ENCODE peak calls at places on chromosomes 16 and 17, in ten cellular contexts. One of them, this sample, is unnamed.

GRCh38 chr17:15967706-15968399 is 22.9 kb downstream of the ADORA2B start:
- DNase-seq in CD8-positive, alpha-beta T cell: no peak
- DNase-seq in BE2C: no peak
- DNase-seq in adrenal gland: no peak
- DNase-seq in CD4-positive, alpha-beta T cell: no peak
- DNase-seq in ovary: no peak
- DNase-seq in colonic mucosa: no peak
- DNase-seq in prostate gland: no peak
- DNase-seq in activated CD8-positive, alpha-beta T cell treated with anti-CD3 and anti-CD28 coated beads for 36 hours: no peak
- DNase-seq in progenitor cell of endocrine pancreas: no peak
- DNase-seq in this sample: no peak

GRCh38 chr16:50928065-50928464 is 186.2 kb downstream of the CYLD start:
- DNase-seq in CD8-positive, alpha-beta T cell: no peak
- DNase-seq in BE2C: no peak
- DNase-seq in adrenal gland: no peak
- DNase-seq in CD4-positive, alpha-beta T cell: no peak
- DNase-seq in ovary: no peak
- DNase-seq in colonic mucosa: no peak
- DNase-seq in prostate gland: no peak
- DNase-seq in activated CD8-positive, alpha-beta T cell treated with anti-CD3 and anti-CD28 coated beads for 36 hours: no peak
- DNase-seq in progenitor cell of endocrine pancreas: no peak
- DNase-seq in this sample: no peak

GRCh38 chr17:79811036-79811887 is 14.4 kb upstream of the CBX8 start:
- DNase-seq in CD8-positive, alpha-beta T cell: no peak
- DNase-seq in BE2C: peak
- DNase-seq in adrenal gland: no peak
- DNase-seq in CD4-positive, alpha-beta T cell: no peak
- DNase-seq in ovary: no peak
- DNase-seq in colonic mucosa: no peak
- DNase-seq in prostate gland: no peak
- DNase-seq in activated CD8-positive, alpha-beta T cell treated with anti-CD3 and anti-CD28 coated beads for 36 hours: peak
- DNase-seq in progenitor cell of endocrine pancreas: peak
- DNase-seq in this sample: peak

GRCh38 chr17:39738568-39738901 is 797 bp downstream of the GRB7 start:
- DNase-seq in CD8-positive, alpha-beta T cell: peak
- DNase-seq in BE2C: no peak
- DNase-seq in adrenal gland: no peak
- DNase-seq in CD4-positive, alpha-beta T cell: peak
- DNase-seq in ovary: no peak
- DNase-seq in colonic mucosa: peak
- DNase-seq in prostate gland: peak
- DNase-seq in activated CD8-positive, alpha-beta T cell treated with anti-CD3 and anti-CD28 coated beads for 36 hours: peak
- DNase-seq in progenitor cell of endocrine pancreas: no peak
- DNase-seq in this sample: peak

GRCh38 chr16:69171325-69172095 is 15.5 kb upstream of the SNTB2 start:
- DNase-seq in CD8-positive, alpha-beta T cell: no peak
- DNase-seq in BE2C: no peak
- DNase-seq in adrenal gland: no peak
- DNase-seq in CD4-positive, alpha-beta T cell: no peak
- DNase-seq in ovary: no peak
- DNase-seq in colonic mucosa: no peak
- DNase-seq in prostate gland: no peak
- DNase-seq in activated CD8-positive, alpha-beta T cell treated with anti-CD3 and anti-CD28 coated beads for 36 hours: no peak
- DNase-seq in progenitor cell of endocrine pancreas: no peak
- DNase-seq in this sample: no peak

GRCh38 chr17:42422412-42422957 is 571 bp downstream of the CAVIN1 start:
- DNase-seq in CD8-positive, alpha-beta T cell: no peak
- DNase-seq in BE2C: no peak
- DNase-seq in adrenal gland: peak
- DNase-seq in CD4-positive, alpha-beta T cell: no peak
- DNase-seq in ovary: peak
- DNase-seq in colonic mucosa: no peak
- DNase-seq in prostate gland: no peak
- DNase-seq in activated CD8-positive, alpha-beta T cell treated with anti-CD3 and anti-CD28 coated beads for 36 hours: peak
- DNase-seq in progenitor cell of endocrine pancreas: no peak
- DNase-seq in this sample: no peak

GRCh38 chr16:6643083-6643686 is 689.5 kb upstream of the RBFOX1 start:
- DNase-seq in CD8-positive, alpha-beta T cell: peak
- DNase-seq in BE2C: peak
- DNase-seq in adrenal gland: peak
- DNase-seq in CD4-positive, alpha-beta T cell: no peak
- DNase-seq in ovary: peak
- DNase-seq in colonic mucosa: peak
- DNase-seq in prostate gland: peak
- DNase-seq in activated CD8-positive, alpha-beta T cell treated with anti-CD3 and anti-CD28 coated beads for 36 hours: peak
- DNase-seq in progenitor cell of endocrine pancreas: peak
- DNase-seq in this sample: no peak

GRCh38 chr17:12536472-12536871 is 129.2 kb upstream of the MYOCD start:
- DNase-seq in CD8-positive, alpha-beta T cell: no peak
- DNase-seq in BE2C: no peak
- DNase-seq in adrenal gland: no peak
- DNase-seq in CD4-positive, alpha-beta T cell: no peak
- DNase-seq in ovary: no peak
- DNase-seq in colonic mucosa: no peak
- DNase-seq in prostate gland: no peak
- DNase-seq in activated CD8-positive, alpha-beta T cell treated with anti-CD3 and anti-CD28 coated beads for 36 hours: no peak
- DNase-seq in progenitor cell of endocrine pancreas: no peak
- DNase-seq in this sample: no peak

GRCh38 chr16:72986011-72986410 is 61.9 kb downstream of the ZFHX3 start:
- DNase-seq in CD8-positive, alpha-beta T cell: no peak
- DNase-seq in BE2C: no peak
- DNase-seq in adrenal gland: no peak
- DNase-seq in CD4-positive, alpha-beta T cell: no peak
- DNase-seq in ovary: peak
- DNase-seq in colonic mucosa: no peak
- DNase-seq in prostate gland: peak
- DNase-seq in activated CD8-positive, alpha-beta T cell treated with anti-CD3 and anti-CD28 coated beads for 36 hours: no peak
- DNase-seq in progenitor cell of endocrine pancreas: no peak
- DNase-seq in this sample: no peak

GRCh38 chr17:16980813-16981731 is 9.2 kb upstream of the TNFRSF13B start:
- DNase-seq in CD8-positive, alpha-beta T cell: no peak
- DNase-seq in BE2C: peak
- DNase-seq in adrenal gland: no peak
- DNase-seq in CD4-positive, alpha-beta T cell: no peak
- DNase-seq in ovary: no peak
- DNase-seq in colonic mucosa: peak
- DNase-seq in prostate gland: no peak
- DNase-seq in activated CD8-positive, alpha-beta T cell treated with anti-CD3 and anti-CD28 coated beads for 36 hours: no peak
- DNase-seq in progenitor cell of endocrine pancreas: no peak
- DNase-seq in this sample: peak

GRCh38 chr16:85462405-85463227 is 150.5 kb upstream of the GSE1 start:
- DNase-seq in CD8-positive, alpha-beta T cell: no peak
- DNase-seq in BE2C: peak
- DNase-seq in adrenal gland: no peak
- DNase-seq in CD4-positive, alpha-beta T cell: no peak
- DNase-seq in ovary: peak
- DNase-seq in colonic mucosa: no peak
- DNase-seq in prostate gland: no peak
- DNase-seq in activated CD8-positive, alpha-beta T cell treated with anti-CD3 and anti-CD28 coated beads for 36 hours: peak
- DNase-seq in progenitor cell of endocrine pancreas: no peak
- DNase-seq in this sample: no peak

GRCh38 chr17:83082435-83082834 is 3.0 kb downstream of the METRNL start:
- DNase-seq in CD8-positive, alpha-beta T cell: no peak
- DNase-seq in BE2C: no peak
- DNase-seq in adrenal gland: no peak
- DNase-seq in CD4-positive, alpha-beta T cell: no peak
- DNase-seq in ovary: no peak
- DNase-seq in colonic mucosa: no peak
- DNase-seq in prostate gland: no peak
- DNase-seq in activated CD8-positive, alpha-beta T cell treated with anti-CD3 and anti-CD28 coated beads for 36 hours: no peak
- DNase-seq in progenitor cell of endocrine pancreas: no peak
- DNase-seq in this sample: no peak

GRCh38 chr17:62675260-62675659 is 47.8 kb downstream of the MRC2 start:
- DNase-seq in CD8-positive, alpha-beta T cell: no peak
- DNase-seq in BE2C: no peak
- DNase-seq in adrenal gland: no peak
- DNase-seq in CD4-positive, alpha-beta T cell: no peak
- DNase-seq in ovary: no peak
- DNase-seq in colonic mucosa: no peak
- DNase-seq in prostate gland: no peak
- DNase-seq in activated CD8-positive, alpha-beta T cell treated with anti-CD3 and anti-CD28 coated beads for 36 hours: no peak
- DNase-seq in progenitor cell of endocrine pancreas: no peak
- DNase-seq in this sample: no peak

GRCh38 chr16:53103811-53104210 is 49.0 kb downstream of the CHD9 start:
- DNase-seq in CD8-positive, alpha-beta T cell: no peak
- DNase-seq in BE2C: no peak
- DNase-seq in adrenal gland: no peak
- DNase-seq in CD4-positive, alpha-beta T cell: no peak
- DNase-seq in ovary: no peak
- DNase-seq in colonic mucosa: no peak
- DNase-seq in prostate gland: no peak
- DNase-seq in activated CD8-positive, alpha-beta T cell treated with anti-CD3 and anti-CD28 coated beads for 36 hours: no peak
- DNase-seq in progenitor cell of endocrine pancreas: no peak
- DNase-seq in this sample: no peak

GRCh38 chr17:1872976-1873375 is 43.2 kb downstream of the RPA1 start:
- DNase-seq in CD8-positive, alpha-beta T cell: no peak
- DNase-seq in BE2C: no peak
- DNase-seq in adrenal gland: no peak
- DNase-seq in CD4-positive, alpha-beta T cell: no peak
- DNase-seq in ovary: no peak
- DNase-seq in colonic mucosa: no peak
- DNase-seq in prostate gland: no peak
- DNase-seq in activated CD8-positive, alpha-beta T cell treated with anti-CD3 and anti-CD28 coated beads for 36 hours: peak
- DNase-seq in progenitor cell of endocrine pancreas: no peak
- DNase-seq in this sample: no peak

GRCh38 chr16:89003831-89004208 is 26.8 kb upstream of the CBFA2T3 start:
- DNase-seq in CD8-positive, alpha-beta T cell: no peak
- DNase-seq in BE2C: no peak
- DNase-seq in adrenal gland: no peak
- DNase-seq in CD4-positive, alpha-beta T cell: no peak
- DNase-seq in ovary: no peak
- DNase-seq in colonic mucosa: no peak
- DNase-seq in prostate gland: no peak
- DNase-seq in activated CD8-positive, alpha-beta T cell treated with anti-CD3 and anti-CD28 coated beads for 36 hours: no peak
- DNase-seq in progenitor cell of endocrine pancreas: no peak
- DNase-seq in this sample: no peak
- TF ChIP-seq CTCF in CD8-positive, alpha-beta T cell: no peak
- TF ChIP-seq CTCF in BE2C: no peak
- TF ChIP-seq CTCF in adrenal gland: no peak
- TF ChIP-seq CTCF in CD4-positive, alpha-beta T cell: no peak
- TF ChIP-seq CTCF in ovary: no peak
- TF ChIP-seq CTCF in colonic mucosa: no peak
- TF ChIP-seq CTCF in prostate gland: no peak
- TF ChIP-seq CTCF in activated CD8-positive, alpha-beta T cell treated with anti-CD3 and anti-CD28 coated beads for 36 hours: no peak
- TF ChIP-seq CTCF in progenitor cell of endocrine pancreas: no peak
- TF ChIP-seq CTCF in this sample: no peak

GRCh38 chr16:22333457-22333994 is 36.3 kb downstream of the POLR3E start:
- DNase-seq in CD8-positive, alpha-beta T cell: no peak
- DNase-seq in BE2C: no peak
- DNase-seq in adrenal gland: no peak
- DNase-seq in CD4-positive, alpha-beta T cell: no peak
- DNase-seq in ovary: no peak
- DNase-seq in colonic mucosa: no peak
- DNase-seq in prostate gland: no peak
- DNase-seq in activated CD8-positive, alpha-beta T cell treated with anti-CD3 and anti-CD28 coated beads for 36 hours: no peak
- DNase-seq in progenitor cell of endocrine pancreas: no peak
- DNase-seq in this sample: no peak
- TF ChIP-seq CTCF in CD8-positive, alpha-beta T cell: no peak
- TF ChIP-seq CTCF in BE2C: no peak
- TF ChIP-seq CTCF in adrenal gland: no peak
- TF ChIP-seq CTCF in CD4-positive, alpha-beta T cell: no peak
- TF ChIP-seq CTCF in ovary: no peak
- TF ChIP-seq CTCF in colonic mucosa: no peak
- TF ChIP-seq CTCF in prostate gland: no peak
- TF ChIP-seq CTCF in activated CD8-positive, alpha-beta T cell treated with anti-CD3 and anti-CD28 coated beads for 36 hours: no peak
- TF ChIP-seq CTCF in progenitor cell of endocrine pancreas: no peak
- TF ChIP-seq CTCF in this sample: no peak

GRCh38 chr16:70331091-70331490 is 15.6 kb upstream of the DDX19A start:
- DNase-seq in CD8-positive, alpha-beta T cell: no peak
- DNase-seq in BE2C: no peak
- DNase-seq in adrenal gland: no peak
- DNase-seq in CD4-positive, alpha-beta T cell: no peak
- DNase-seq in ovary: no peak
- DNase-seq in colonic mucosa: no peak
- DNase-seq in prostate gland: no peak
- DNase-seq in activated CD8-positive, alpha-beta T cell treated with anti-CD3 and anti-CD28 coated beads for 36 hours: no peak
- DNase-seq in progenitor cell of endocrine pancreas: no peak
- DNase-seq in this sample: no peak

DNA sequence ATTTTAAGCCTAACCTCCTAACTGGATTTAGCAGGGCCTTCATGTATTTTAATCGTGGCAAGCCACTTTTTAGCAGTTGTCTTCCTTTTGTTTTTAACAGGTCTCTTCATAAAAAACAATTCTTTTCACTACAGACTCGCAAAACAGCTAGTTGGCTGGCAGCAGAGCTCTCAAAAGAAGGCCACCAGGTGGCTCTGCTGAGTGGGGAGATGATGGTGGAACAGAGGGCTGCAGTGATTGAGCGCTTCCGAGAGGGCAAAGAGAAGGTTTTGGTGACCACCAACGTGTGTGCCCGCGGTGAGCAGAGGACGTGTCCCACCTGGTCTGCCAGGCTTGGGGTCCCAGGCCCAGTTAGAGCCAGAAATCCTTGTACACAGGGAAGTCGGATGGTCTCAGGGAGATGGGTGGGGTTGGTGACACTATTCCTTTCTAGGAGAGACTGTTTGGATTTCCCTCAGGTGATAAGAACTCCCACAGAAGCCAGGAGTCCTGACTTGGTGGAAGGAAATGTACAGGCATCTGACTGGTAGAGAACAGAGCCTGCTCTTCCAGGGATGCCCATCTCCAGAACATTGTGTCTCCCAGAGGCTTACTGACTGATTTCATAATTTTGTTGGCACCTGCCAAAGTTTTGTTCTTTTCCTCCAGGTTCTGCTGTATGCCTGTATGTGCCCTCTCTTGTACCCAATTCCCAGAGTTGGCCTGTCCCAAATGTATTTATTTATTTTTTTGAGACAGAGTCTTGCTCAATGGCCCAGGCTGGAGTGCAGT is 14.9 kb upstream of the DDX19A start:
- DNase-seq in CD8-positive, alpha-beta T cell: peak
- DNase-seq in BE2C: peak
- DNase-seq in adrenal gland: no peak
- DNase-seq in CD4-positive, alpha-beta T cell: no peak
- DNase-seq in ovary: no peak
- DNase-seq in colonic mucosa: no peak
- DNase-seq in prostate gland: no peak
- DNase-seq in activated CD8-positive, alpha-beta T cell treated with anti-CD3 and anti-CD28 coated beads for 36 hours: peak
- DNase-seq in progenitor cell of endocrine pancreas: no peak
- DNase-seq in this sample: no peak
- TF ChIP-seq CTCF in CD8-positive, alpha-beta T cell: peak
- TF ChIP-seq CTCF in BE2C: peak
- TF ChIP-seq CTCF in adrenal gland: peak
- TF ChIP-seq CTCF in CD4-positive, alpha-beta T cell: peak
- TF ChIP-seq CTCF in ovary: no peak
- TF ChIP-seq CTCF in colonic mucosa: peak
- TF ChIP-seq CTCF in prostate gland: no peak
- TF ChIP-seq CTCF in activated CD8-positive, alpha-beta T cell treated with anti-CD3 and anti-CD28 coated beads for 36 hours: peak
- TF ChIP-seq CTCF in progenitor cell of endocrine pancreas: peak
- TF ChIP-seq CTCF in this sample: peak

DNA sequence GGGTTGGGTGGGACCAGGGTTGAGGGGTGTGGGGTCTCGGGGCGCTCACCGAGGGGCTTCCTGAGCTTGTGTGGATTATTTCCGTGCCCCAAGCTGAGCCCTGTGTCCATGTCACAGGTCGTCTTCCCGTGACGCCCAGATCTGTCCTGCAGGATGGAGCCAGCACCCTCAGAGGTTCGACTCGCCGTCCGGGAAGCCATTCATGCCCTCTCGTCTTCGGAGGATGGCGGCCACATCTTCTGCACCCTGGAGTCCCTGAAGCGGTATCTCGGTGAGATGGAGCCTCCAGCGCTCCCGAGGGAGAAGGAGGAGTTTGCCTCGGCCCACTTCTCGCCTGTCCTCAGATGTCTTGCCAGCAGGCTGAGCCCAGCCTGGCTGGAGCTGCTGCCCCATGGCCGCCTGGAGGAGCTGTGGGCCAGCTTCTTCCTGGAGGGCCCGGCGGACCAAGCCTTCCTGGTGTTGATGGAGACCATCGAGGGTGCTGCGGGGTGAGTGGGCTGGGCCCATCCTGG is 1.0 kb downstream of the TELO2 start:
- DNase-seq in CD8-positive, alpha-beta T cell: no peak
- DNase-seq in BE2C: peak
- DNase-seq in adrenal gland: peak
- DNase-seq in CD4-positive, alpha-beta T cell: no peak
- DNase-seq in ovary: peak
- DNase-seq in colonic mucosa: peak
- DNase-seq in prostate gland: peak
- DNase-seq in activated CD8-positive, alpha-beta T cell treated with anti-CD3 and anti-CD28 coated beads for 36 hours: no peak
- DNase-seq in progenitor cell of endocrine pancreas: no peak
- DNase-seq in this sample: peak
- TF ChIP-seq CTCF in CD8-positive, alpha-beta T cell: no peak
- TF ChIP-seq CTCF in BE2C: peak
- TF ChIP-seq CTCF in adrenal gland: peak
- TF ChIP-seq CTCF in CD4-positive, alpha-beta T cell: no peak
- TF ChIP-seq CTCF in ovary: no peak
- TF ChIP-seq CTCF in colonic mucosa: no peak
- TF ChIP-seq CTCF in prostate gland: no peak
- TF ChIP-seq CTCF in activated CD8-positive, alpha-beta T cell treated with anti-CD3 and anti-CD28 coated beads for 36 hours: no peak
- TF ChIP-seq CTCF in progenitor cell of endocrine pancreas: peak
- TF ChIP-seq CTCF in this sample: no peak

This sample was measured in GM20000.